ENCODE peak calls at places on chromosomes 16 and 17, in seven cellular contexts. L, C, H, X, B, A and K are unnamed samples.

GRCh38 chr16:57623251-57624043 is 5.0 kb upstream of the ADGRG1 start:
- DNase-seq in L (no peak), C (peak; percentile 92), H (no peak), X (no peak), B (peak; percentile 56), A (peak; percentile 76), K (no peak)

GRCh38 chr17:78305801-78306200 is 54.1 kb downstream of the SOCS3 start:
- DNase-seq in L (no peak), C (no peak), H (no peak), X (no peak), B (no peak), A (no peak), K (no peak)

GRCh38 chr17:42288078-42288984 is at the start of gene STAT5A:
- DNase-seq in L (peak; percentile 83), C (peak; percentile 90), H (peak; percentile 92), X (peak; percentile 85), B (peak; percentile 91), A (peak; percentile 90), K (peak; percentile 88)

GRCh38 chr17:78335176-78335575 is 24.7 kb downstream of the SOCS3 start:
- DNase-seq in L (no peak), C (no peak), H (no peak), X (no peak), B (no peak), A (no peak), K (no peak)

GRCh38 chr16:56409195-56409594 is 16.1 kb downstream of the AMFR start:
- DNase-seq in L (no peak), C (peak; percentile 46), H (no peak), X (no peak), B (no peak), A (peak; percentile 47), K (peak; percentile 75)

GRCh38 chr17:4786111-4786491 is at the start of gene VMO1:
- DNase-seq in L (no peak), C (no peak), H (no peak), X (no peak), B (peak; percentile 31), A (peak; percentile 24), K (no peak)

GRCh38 chr16:48126801-48127644 is 28.8 kb downstream of the ABCC12 start:
- DNase-seq in L (no peak), C (peak; percentile 48), H (no peak), X (no peak), B (no peak), A (peak; percentile 68), K (no peak)

GRCh38 chr17:40072481-40073346 is 9.9 kb downstream of the THRA start:
- DNase-seq in L (no peak), C (peak; percentile 44), H (no peak), X (no peak), B (peak; percentile 77), A (peak; percentile 59), K (no peak)

GRCh38 chr16:84247341-84247740 is 7.5 kb upstream of the KCNG4 start:
- DNase-seq in L (no peak), C (no peak), H (no peak), X (no peak), B (no peak), A (no peak), K (no peak)